ENCODE peak calls at places on chromosomes 11 and 22, in seven cellular contexts. One of them, this sample, is unnamed.

GRCh38 chr22:19110064-19110458 is 12.2 kb downstream of the DGCR2 start:
- DNase-seq in effector memory CD8-positive, alpha-beta T cell: no peak
- DNase-seq in left ventricle myocardium inferior: no peak
- DNase-seq in activated CD4-positive, alpha-beta T cell treated with anti-CD3 and anti-CD28 coated beads, Interleukin-2, amount 50 U/mL, for 24 hours: no peak
- DNase-seq in IMR-90: no peak
- DNase-seq in heart left ventricle: no peak
- DNase-seq in kidney: no peak
- DNase-seq in this sample: no peak

GRCh38 chr11:120709808-120710207 is 198.3 kb downstream of the GRIK4 start:
- DNase-seq in effector memory CD8-positive, alpha-beta T cell: no peak
- DNase-seq in left ventricle myocardium inferior: no peak
- DNase-seq in activated CD4-positive, alpha-beta T cell treated with anti-CD3 and anti-CD28 coated beads, Interleukin-2, amount 50 U/mL, for 24 hours: no peak
- DNase-seq in IMR-90: no peak
- DNase-seq in heart left ventricle: no peak
- DNase-seq in kidney: no peak
- DNase-seq in this sample: no peak

GRCh38 chr22:48919187-48919590 is 908.5 kb downstream of the BRD1 start:
- DNase-seq in effector memory CD8-positive, alpha-beta T cell: no peak
- DNase-seq in left ventricle myocardium inferior: no peak
- DNase-seq in activated CD4-positive, alpha-beta T cell treated with anti-CD3 and anti-CD28 coated beads, Interleukin-2, amount 50 U/mL, for 24 hours: no peak
- DNase-seq in IMR-90: no peak
- DNase-seq in heart left ventricle: no peak
- DNase-seq in kidney: no peak
- DNase-seq in this sample: no peak

GRCh38 chr11:115929618-115930129 is 425.5 kb upstream of the CADM1 start:
- DNase-seq in effector memory CD8-positive, alpha-beta T cell: no peak
- DNase-seq in left ventricle myocardium inferior: no peak
- DNase-seq in activated CD4-positive, alpha-beta T cell treated with anti-CD3 and anti-CD28 coated beads, Interleukin-2, amount 50 U/mL, for 24 hours: no peak
- DNase-seq in IMR-90: no peak
- DNase-seq in heart left ventricle: no peak
- DNase-seq in kidney: no peak
- DNase-seq in this sample: no peak

GRCh38 chr11:129249351-129249750 is 57.2 kb upstream of the ARHGAP32 start:
- DNase-seq in effector memory CD8-positive, alpha-beta T cell: no peak
- DNase-seq in left ventricle myocardium inferior: no peak
- DNase-seq in activated CD4-positive, alpha-beta T cell treated with anti-CD3 and anti-CD28 coated beads, Interleukin-2, amount 50 U/mL, for 24 hours: no peak
- DNase-seq in IMR-90: peak; percentile 87
- DNase-seq in heart left ventricle: no peak
- DNase-seq in kidney: no peak
- DNase-seq in this sample: no peak

GRCh38 chr22:35541254-35541748 is 670 bp downstream of the RASD2 start:
- DNase-seq in effector memory CD8-positive, alpha-beta T cell: no peak
- DNase-seq in left ventricle myocardium inferior: no peak
- DNase-seq in activated CD4-positive, alpha-beta T cell treated with anti-CD3 and anti-CD28 coated beads, Interleukin-2, amount 50 U/mL, for 24 hours: no peak
- DNase-seq in IMR-90: no peak
- DNase-seq in heart left ventricle: no peak
- DNase-seq in kidney: no peak
- DNase-seq in this sample: no peak

GRCh38 chr22:45159652-45160462 is 3.9 kb upstream of the NUP50 start:
- DNase-seq in effector memory CD8-positive, alpha-beta T cell: no peak
- DNase-seq in left ventricle myocardium inferior: no peak
- DNase-seq in activated CD4-positive, alpha-beta T cell treated with anti-CD3 and anti-CD28 coated beads, Interleukin-2, amount 50 U/mL, for 24 hours: no peak
- DNase-seq in IMR-90: peak; percentile 38
- DNase-seq in heart left ventricle: no peak
- DNase-seq in kidney: no peak
- DNase-seq in this sample: no peak

GRCh38 chr11:73412308-73412707 is 36.1 kb downstream of the RELT start:
- DNase-seq in effector memory CD8-positive, alpha-beta T cell: no peak
- DNase-seq in left ventricle myocardium inferior: no peak
- DNase-seq in activated CD4-positive, alpha-beta T cell treated with anti-CD3 and anti-CD28 coated beads, Interleukin-2, amount 50 U/mL, for 24 hours: no peak
- DNase-seq in IMR-90: no peak
- DNase-seq in heart left ventricle: no peak
- DNase-seq in kidney: no peak
- DNase-seq in this sample: no peak

GRCh38 chr11:128628343-128628673 is 41.0 kb upstream of the ETS1 start:
- DNase-seq in effector memory CD8-positive, alpha-beta T cell: no peak
- DNase-seq in left ventricle myocardium inferior: no peak
- DNase-seq in activated CD4-positive, alpha-beta T cell treated with anti-CD3 and anti-CD28 coated beads, Interleukin-2, amount 50 U/mL, for 24 hours: no peak
- DNase-seq in IMR-90: no peak
- DNase-seq in heart left ventricle: no peak
- DNase-seq in kidney: no peak
- DNase-seq in this sample: no peak

GRCh38 chr11:8097926-8098325 is 16.9 kb downstream of the TUB start:
- DNase-seq in effector memory CD8-positive, alpha-beta T cell: no peak
- DNase-seq in left ventricle myocardium inferior: no peak
- DNase-seq in activated CD4-positive, alpha-beta T cell treated with anti-CD3 and anti-CD28 coated beads, Interleukin-2, amount 50 U/mL, for 24 hours: no peak
- DNase-seq in IMR-90: no peak
- DNase-seq in heart left ventricle: peak; percentile 1
- DNase-seq in kidney: no peak
- DNase-seq in this sample: no peak

GRCh38 chr11:62075438-62075837 is 48.4 kb upstream of the INCENP start:
- DNase-seq in effector memory CD8-positive, alpha-beta T cell: no peak
- DNase-seq in left ventricle myocardium inferior: no peak
- DNase-seq in activated CD4-positive, alpha-beta T cell treated with anti-CD3 and anti-CD28 coated beads, Interleukin-2, amount 50 U/mL, for 24 hours: no peak
- DNase-seq in IMR-90: no peak
- DNase-seq in heart left ventricle: no peak
- DNase-seq in kidney: no peak
- DNase-seq in this sample: no peak

GRCh38 chr11:96026310-96026709 is 102.4 kb upstream of the MTMR2 start:
- DNase-seq in effector memory CD8-positive, alpha-beta T cell: no peak
- DNase-seq in left ventricle myocardium inferior: no peak
- DNase-seq in activated CD4-positive, alpha-beta T cell treated with anti-CD3 and anti-CD28 coated beads, Interleukin-2, amount 50 U/mL, for 24 hours: no peak
- DNase-seq in IMR-90: no peak
- DNase-seq in heart left ventricle: no peak
- DNase-seq in kidney: no peak
- DNase-seq in this sample: no peak

GRCh38 chr11:16982809-16983208 is 31.4 kb downstream of the PLEKHA7 start:
- DNase-seq in effector memory CD8-positive, alpha-beta T cell: no peak
- DNase-seq in left ventricle myocardium inferior: no peak
- DNase-seq in activated CD4-positive, alpha-beta T cell treated with anti-CD3 and anti-CD28 coated beads, Interleukin-2, amount 50 U/mL, for 24 hours: no peak
- DNase-seq in IMR-90: no peak
- DNase-seq in heart left ventricle: no peak
- DNase-seq in kidney: no peak
- DNase-seq in this sample: no peak

GRCh38 chr11:47714554-47715081 is 551 bp downstream of the AGBL2 start:
- DNase-seq in effector memory CD8-positive, alpha-beta T cell: peak; percentile 1
- DNase-seq in left ventricle myocardium inferior: no peak
- DNase-seq in activated CD4-positive, alpha-beta T cell treated with anti-CD3 and anti-CD28 coated beads, Interleukin-2, amount 50 U/mL, for 24 hours: peak; percentile 1
- DNase-seq in IMR-90: no peak
- DNase-seq in heart left ventricle: peak; percentile 7
- DNase-seq in kidney: no peak
- DNase-seq in this sample: no peak

GRCh38 chr11:126175261-126175885 is 36.1 kb downstream of the RPUSD4 start:
- DNase-seq in effector memory CD8-positive, alpha-beta T cell: no peak
- DNase-seq in left ventricle myocardium inferior: peak; percentile 46
- DNase-seq in activated CD4-positive, alpha-beta T cell treated with anti-CD3 and anti-CD28 coated beads, Interleukin-2, amount 50 U/mL, for 24 hours: no peak
- DNase-seq in IMR-90: no peak
- DNase-seq in heart left ventricle: peak; percentile 28
- DNase-seq in kidney: no peak
- DNase-seq in this sample: peak; percentile 58

GRCh38 chr11:17810736-17811135 is 76.2 kb downstream of the KCNC1 start:
- DNase-seq in effector memory CD8-positive, alpha-beta T cell: no peak
- DNase-seq in left ventricle myocardium inferior: no peak
- DNase-seq in activated CD4-positive, alpha-beta T cell treated with anti-CD3 and anti-CD28 coated beads, Interleukin-2, amount 50 U/mL, for 24 hours: no peak
- DNase-seq in IMR-90: peak; percentile 52
- DNase-seq in heart left ventricle: peak; percentile 16
- DNase-seq in kidney: no peak
- DNase-seq in this sample: no peak

GRCh38 chr22:38927033-38927789 is 30.2 kb upstream of the APOBEC3A start:
- DNase-seq in effector memory CD8-positive, alpha-beta T cell: peak; percentile 28
- DNase-seq in left ventricle myocardium inferior: peak; percentile 74
- DNase-seq in activated CD4-positive, alpha-beta T cell treated with anti-CD3 and anti-CD28 coated beads, Interleukin-2, amount 50 U/mL, for 24 hours: peak; percentile 25
- DNase-seq in IMR-90: peak; percentile 37
- DNase-seq in heart left ventricle: peak; percentile 67
- DNase-seq in kidney: peak; percentile 90
- DNase-seq in this sample: peak; percentile 79

GRCh38 chr11:132644511-132644910 is 887.8 kb downstream of the OPCML start:
- DNase-seq in effector memory CD8-positive, alpha-beta T cell: no peak
- DNase-seq in left ventricle myocardium inferior: no peak
- DNase-seq in activated CD4-positive, alpha-beta T cell treated with anti-CD3 and anti-CD28 coated beads, Interleukin-2, amount 50 U/mL, for 24 hours: no peak
- DNase-seq in IMR-90: no peak
- DNase-seq in heart left ventricle: no peak
- DNase-seq in kidney: no peak
- DNase-seq in this sample: no peak